ENCODE peak calls at places on chromosomes 11 and 22, in six cellular contexts. A is fibroblast of mammary gland, S is GM13976, C is AG04449, V is heart right ventricle, E is NB4. L is an unnamed sample.

GRCh38 chr11:66279092-66279797 is 1.3 kb downstream of the CNIH2 start:
- DNase-seq in A (no peak), S (no peak), C (no peak), V (no peak), E (no peak), L (no peak)

GRCh38 chr11:34250732-34251639 is 106.8 kb downstream of the ABTB2 start:
- DNase-seq in A (peak; percentile 36), S (peak; percentile 45), C (no peak), V (peak; percentile 70), E (peak; percentile 73), L (peak; percentile 23)

GRCh38 chr11:12117200-12117995 is 7.0 kb downstream of the MICAL2 start:
- DNase-seq in A (peak; percentile 45), S (no peak), C (no peak), V (no peak), E (no peak), L (no peak)

GRCh38 chr11:1878134-1879031 is 13.3 kb downstream of the PRR33 start:
- DNase-seq in A (no peak), S (no peak), C (no peak), V (peak; percentile 32), E (no peak), L (no peak)

GRCh38 chr11:120722539-120722938 is 211.0 kb downstream of the GRIK4 start:
- DNase-seq in A (no peak), S (no peak), C (no peak), V (no peak), E (no peak), L (no peak)

GRCh38 chr11:77113382-77114088 is 10.9 kb downstream of the OMP start:
- DNase-seq in A (peak; percentile 47), S (peak; percentile 71), C (no peak), V (no peak), E (peak; percentile 38), L (peak; percentile 29)

GRCh38 chr22:20141186-20142077 is 9.4 kb downstream of the CCDC188 start:
- DNase-seq in A (peak; percentile 70), S (no peak), C (peak; percentile 55), V (no peak), E (no peak), L (no peak)

GRCh38 chr11:3609416-3610265 is 32.2 kb downstream of the ART5 start:
- DNase-seq in A (peak; percentile 42), S (peak; percentile 60), C (no peak), V (no peak), E (peak; percentile 51), L (peak; percentile 59)

GRCh38 chr11:67439321-67440228 is 2.1 kb upstream of the PTPRCAP start:
- DNase-seq in A (no peak), S (no peak), C (no peak), V (no peak), E (peak; percentile 79), L (no peak)

GRCh38 chr11:123083623-123084029 is 21.7 kb upstream of the HSPA8 start:
- DNase-seq in A (peak; percentile 99), S (no peak), C (peak; percentile 82), V (peak; percentile 94), E (peak; percentile 82), L (no peak)

GRCh38 chr11:124612567-124613245 is 1.5 kb downstream of the PANX3 start:
- DNase-seq in A (no peak), S (no peak), C (no peak), V (no peak), E (no peak), L (no peak)

GRCh38 chr22:44828193-44828592 is 75.8 kb downstream of the ARHGAP8 start:
- DNase-seq in A (no peak), S (peak; percentile 69), C (no peak), V (no peak), E (peak; percentile 58), L (peak; percentile 57)

GRCh38 chr11:70398834-70399680 is 728 bp downstream of the CTTN start:
- DNase-seq in A (no peak), S (peak; percentile 80), C (no peak), V (no peak), E (peak; percentile 84), L (no peak)

GRCh38 chr11:63817758-63818498 is 4.7 kb downstream of the SPINDOC start:
- DNase-seq in A (no peak), S (peak; percentile 26), C (no peak), V (no peak), E (no peak), L (no peak)

GRCh38 chr22:40289991-40290459 is 56.3 kb upstream of the ADSL start:
- DNase-seq in A (no peak), S (peak; percentile 74), C (no peak), V (no peak), E (no peak), L (no peak)

GRCh38 chr11:117094776-117095175 is 3.5 kb downstream of the SIK3 start:
- DNase-seq in A (peak; percentile 44), S (no peak), C (no peak), V (no peak), E (no peak), L (no peak)

GRCh38 chr11:117096973-117097566 is 1.2 kb downstream of the SIK3 start:
- DNase-seq in A (no peak), S (no peak), C (no peak), V (no peak), E (peak; percentile 44), L (no peak)

GRCh38 chr11:117095301-117096139 is 2.7 kb downstream of the SIK3 start:
- DNase-seq in A (peak; percentile 44), S (no peak), C (no peak), V (no peak), E (peak; percentile 52), L (no peak)

GRCh38 chr11:117097567-117098268 is 510 bp downstream of the SIK3 start:
- DNase-seq in A (no peak), S (peak; percentile 45), C (no peak), V (peak; percentile 44), E (peak; percentile 61), L (no peak)

DNA sequence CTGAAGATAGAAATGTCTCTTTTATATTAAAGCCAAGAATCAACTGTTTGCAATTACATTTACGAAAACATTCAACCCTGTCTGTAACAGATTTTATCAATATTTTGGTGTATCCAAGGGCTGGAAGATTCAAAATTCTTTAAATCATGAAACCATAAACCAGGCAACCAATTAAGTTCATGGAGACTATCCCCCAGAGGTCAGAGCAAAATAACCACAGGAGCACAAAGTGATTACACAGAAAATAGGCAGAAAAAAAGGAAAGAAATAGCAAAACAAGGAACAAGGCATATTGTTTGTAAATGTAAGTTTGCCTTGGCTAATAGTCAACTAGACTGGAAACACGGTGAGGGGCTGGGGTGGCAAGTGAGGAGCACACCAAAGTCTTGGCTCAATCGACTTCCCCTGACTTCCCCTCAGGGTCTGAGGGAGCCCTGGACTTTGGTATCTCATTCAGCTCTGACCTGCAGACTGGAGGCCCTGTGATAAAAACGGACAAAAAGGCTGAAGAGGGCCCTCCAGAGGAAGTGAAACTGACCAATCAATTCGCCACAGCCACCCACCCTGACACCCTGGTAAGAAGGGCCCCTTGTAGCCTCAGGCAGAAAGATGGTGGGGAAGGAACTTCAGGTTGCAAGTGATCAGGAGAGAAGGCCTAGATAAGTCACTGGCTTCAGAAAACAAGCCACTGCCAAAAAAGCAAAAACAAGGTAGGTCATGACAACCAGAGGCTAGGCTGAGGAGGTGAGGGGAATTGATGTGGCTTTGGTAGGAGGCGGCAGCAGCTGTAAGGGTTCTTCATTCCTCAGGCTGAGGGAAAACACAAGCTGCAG is 1.9 kb downstream of the SIK3 start:
- DNase-seq in A (no peak), S (peak; percentile 73), C (no peak), V (no peak), E (peak; percentile 92), L (peak; percentile 8)
- TF ChIP-seq CTCF in A (no peak), S (peak; percentile 19), C (no peak), V (no peak), E (no peak), L (no peak)

GRCh38 chr11:114199051-114199450 is 97.1 kb upstream of the NNMT start:
- DNase-seq in A (no peak), S (no peak), C (no peak), V (no peak), E (no peak), L (no peak)

GRCh38 chr11:114200351-114200750 is 95.8 kb upstream of the NNMT start:
- DNase-seq in A (peak; percentile 63), S (no peak), C (no peak), V (no peak), E (no peak), L (no peak)

GRCh38 chr11:114196994-114197702 is 99.1 kb upstream of the NNMT start:
- DNase-seq in A (peak; percentile 61), S (no peak), C (no peak), V (no peak), E (no peak), L (no peak)

GRCh38 chr11:114195981-114196731 is 100.0 kb upstream of the NNMT start:
- DNase-seq in A (peak; percentile 52), S (no peak), C (no peak), V (no peak), E (peak; percentile 25), L (no peak)

GRCh38 chr11:114197799-114198500 is 98.2 kb upstream of the NNMT start:
- DNase-seq in A (peak; percentile 100), S (no peak), C (no peak), V (peak; percentile 80), E (no peak), L (no peak)
- TF ChIP-seq CTCF in A (no peak), S (no peak), C (no peak), V (no peak), E (no peak), L (no peak)

GRCh38 chr11:119427279-119427678 is 4.3 kb upstream of the THY1 start:
- DNase-seq in A (peak; percentile 76), S (no peak), C (no peak), V (no peak), E (peak; percentile 47), L (no peak)

GRCh38 chr11:119423459-119424254 is 685 bp upstream of the THY1 start:
- DNase-seq in A (no peak), S (peak; percentile 19), C (no peak), V (no peak), E (no peak), L (no peak)

GRCh38 chr11:119424276-119424675 is 1.3 kb upstream of the THY1 start:
- DNase-seq in A (no peak), S (no peak), C (no peak), V (no peak), E (no peak), L (no peak)

GRCh38 chr11:119424775-119425174 is 1.8 kb upstream of the THY1 start:
- DNase-seq in A (no peak), S (no peak), C (no peak), V (no peak), E (no peak), L (no peak)

DNA sequence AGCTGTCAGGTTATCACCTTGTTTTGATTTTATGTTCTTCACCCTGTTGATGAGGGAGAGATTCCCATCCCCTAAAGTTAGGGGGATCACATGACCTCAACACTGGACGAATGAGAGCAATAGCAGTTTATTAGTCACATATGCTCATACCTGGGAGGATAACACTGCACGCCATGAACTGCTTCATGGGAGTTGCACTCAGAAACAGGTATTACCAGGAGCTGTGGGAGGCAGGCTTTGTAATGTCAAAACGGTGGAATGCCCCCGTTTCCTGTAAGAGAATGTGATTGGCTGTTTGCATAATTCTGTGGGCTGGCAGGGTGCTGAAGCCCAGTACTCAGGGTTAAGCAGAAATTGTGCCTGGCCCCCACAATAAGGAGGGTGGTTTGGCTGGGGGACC is 3.2 kb upstream of the THY1 start:
- DNase-seq in A (no peak), S (no peak), C (no peak), V (no peak), E (no peak), L (no peak)
- TF ChIP-seq CTCF in A (no peak), S (no peak), C (no peak), V (no peak), E (no peak), L (no peak)

GRCh38 chr11:31493235-31493634 is 16.2 kb downstream of the IMMP1L start:
- DNase-seq in A (no peak), S (no peak), C (no peak), V (no peak), E (no peak), L (no peak)

GRCh38 chr11:31492320-31492913 is 17.0 kb downstream of the IMMP1L start:
- DNase-seq in A (peak; percentile 43), S (no peak), C (no peak), V (no peak), E (no peak), L (no peak)

GRCh38 chr11:31487848-31488247 is 21.6 kb downstream of the IMMP1L start:
- DNase-seq in A (peak; percentile 75), S (no peak), C (no peak), V (no peak), E (peak; percentile 57), L (peak; percentile 4)
- TF ChIP-seq CTCF in A (peak; percentile 38), S (no peak), C (peak; percentile 26), V (peak; percentile 28), E (peak; percentile 5), L (peak; percentile 54)

L was measured in neural crest cell.